ENCODE peak calls at places on chromosomes 2 and 18, in five cellular contexts. One of them, this sample, is unnamed.

GRCh38 chr2:70982971-70983370 is 4.5 kb downstream of the ANKRD53 start:
- DNase-seq in fibroblast of lung: no peak
- DNase-seq in right cardiac atrium: no peak
- DNase-seq in H4: no peak
- DNase-seq in stimulated activated CD4-positive, alpha-beta T cell treated with anti-CD3 and anti-CD28 coated beads, Interleukin-15, amount 100 ng/mL, for 24 hours: no peak
- DNase-seq in this sample: no peak

GRCh38 chr2:209922116-209922515 is 80.3 kb upstream of the RPE start:
- DNase-seq in fibroblast of lung: no peak
- DNase-seq in H4: no peak
- DNase-seq in stimulated activated CD4-positive, alpha-beta T cell treated with anti-CD3 and anti-CD28 coated beads, Interleukin-15, amount 100 ng/mL, for 24 hours: no peak
- DNase-seq in right cardiac atrium: no peak
- DNase-seq in this sample: no peak

GRCh38 chr2:230184727-230185578 is 34.8 kb downstream of the SP110 start:
- DNase-seq in right cardiac atrium: no peak
- DNase-seq in fibroblast of lung: peak
- DNase-seq in H4: no peak
- DNase-seq in stimulated activated CD4-positive, alpha-beta T cell treated with anti-CD3 and anti-CD28 coated beads, Interleukin-15, amount 100 ng/mL, for 24 hours: no peak
- DNase-seq in this sample: no peak

GRCh38 chr2:96119981-96120720 is 3.8 kb upstream of the ADRA2B start:
- DNase-seq in H4: no peak
- DNase-seq in fibroblast of lung: no peak
- DNase-seq in right cardiac atrium: no peak
- DNase-seq in stimulated activated CD4-positive, alpha-beta T cell treated with anti-CD3 and anti-CD28 coated beads, Interleukin-15, amount 100 ng/mL, for 24 hours: no peak
- DNase-seq in this sample: peak

GRCh38 chr2:128930101-128930500 is 611.4 kb upstream of the HS6ST1 start:
- DNase-seq in right cardiac atrium: no peak
- DNase-seq in H4: no peak
- DNase-seq in stimulated activated CD4-positive, alpha-beta T cell treated with anti-CD3 and anti-CD28 coated beads, Interleukin-15, amount 100 ng/mL, for 24 hours: no peak
- DNase-seq in fibroblast of lung: no peak
- DNase-seq in this sample: no peak

GRCh38 chr2:65039640-65040039 is 16.6 kb upstream of the CEP68 start:
- DNase-seq in stimulated activated CD4-positive, alpha-beta T cell treated with anti-CD3 and anti-CD28 coated beads, Interleukin-15, amount 100 ng/mL, for 24 hours: no peak
- DNase-seq in right cardiac atrium: no peak
- DNase-seq in fibroblast of lung: no peak
- DNase-seq in H4: no peak
- DNase-seq in this sample: no peak

GRCh38 chr2:9222246-9222898 is 15.8 kb downstream of the ASAP2 start:
- DNase-seq in fibroblast of lung: peak
- DNase-seq in H4: no peak
- DNase-seq in stimulated activated CD4-positive, alpha-beta T cell treated with anti-CD3 and anti-CD28 coated beads, Interleukin-15, amount 100 ng/mL, for 24 hours: no peak
- DNase-seq in right cardiac atrium: no peak
- DNase-seq in this sample: no peak

GRCh38 chr18:31591628-31592027 is at the start of gene TTR:
- DNase-seq in fibroblast of lung: no peak
- DNase-seq in right cardiac atrium: no peak
- DNase-seq in stimulated activated CD4-positive, alpha-beta T cell treated with anti-CD3 and anti-CD28 coated beads, Interleukin-15, amount 100 ng/mL, for 24 hours: no peak
- DNase-seq in H4: no peak
- DNase-seq in this sample: no peak

GRCh38 chr2:120525056-120526046 is 179.4 kb downstream of the INHBB start:
- DNase-seq in H4: peak
- DNase-seq in fibroblast of lung: no peak
- DNase-seq in right cardiac atrium: peak
- DNase-seq in stimulated activated CD4-positive, alpha-beta T cell treated with anti-CD3 and anti-CD28 coated beads, Interleukin-15, amount 100 ng/mL, for 24 hours: no peak
- DNase-seq in this sample: peak

GRCh38 chr18:74436158-74436755 is 20.9 kb downstream of the DIPK1C start:
- DNase-seq in fibroblast of lung: no peak
- DNase-seq in right cardiac atrium: no peak
- DNase-seq in stimulated activated CD4-positive, alpha-beta T cell treated with anti-CD3 and anti-CD28 coated beads, Interleukin-15, amount 100 ng/mL, for 24 hours: no peak
- DNase-seq in H4: no peak
- DNase-seq in this sample: no peak

GRCh38 chr2:181904022-181904632 is 12.6 kb downstream of the ITPRID2 start:
- DNase-seq in H4: peak
- DNase-seq in fibroblast of lung: peak
- DNase-seq in stimulated activated CD4-positive, alpha-beta T cell treated with anti-CD3 and anti-CD28 coated beads, Interleukin-15, amount 100 ng/mL, for 24 hours: no peak
- DNase-seq in right cardiac atrium: no peak
- DNase-seq in this sample: no peak

GRCh38 chr2:52269696-52270485 is 1238.0 kb upstream of the NRXN1 start:
- DNase-seq in H4: peak
- DNase-seq in fibroblast of lung: peak
- DNase-seq in right cardiac atrium: no peak
- DNase-seq in stimulated activated CD4-positive, alpha-beta T cell treated with anti-CD3 and anti-CD28 coated beads, Interleukin-15, amount 100 ng/mL, for 24 hours: no peak
- DNase-seq in this sample: no peak

GRCh38 chr2:27914793-27915175 is 24.3 kb downstream of the BABAM2 start:
- DNase-seq in stimulated activated CD4-positive, alpha-beta T cell treated with anti-CD3 and anti-CD28 coated beads, Interleukin-15, amount 100 ng/mL, for 24 hours: no peak
- DNase-seq in right cardiac atrium: no peak
- DNase-seq in H4: no peak
- DNase-seq in fibroblast of lung: no peak
- DNase-seq in this sample: no peak

GRCh38 chr2:96025107-96025492 is 9.6 kb downstream of the GPAT2 start:
- DNase-seq in stimulated activated CD4-positive, alpha-beta T cell treated with anti-CD3 and anti-CD28 coated beads, Interleukin-15, amount 100 ng/mL, for 24 hours: no peak
- DNase-seq in right cardiac atrium: no peak
- DNase-seq in H4: no peak
- DNase-seq in fibroblast of lung: no peak
- DNase-seq in this sample: peak

GRCh38 chr2:62467475-62468321 is 38.3 kb downstream of the TMEM17 start:
- DNase-seq in fibroblast of lung: peak
- DNase-seq in H4: peak
- DNase-seq in right cardiac atrium: peak
- DNase-seq in stimulated activated CD4-positive, alpha-beta T cell treated with anti-CD3 and anti-CD28 coated beads, Interleukin-15, amount 100 ng/mL, for 24 hours: no peak
- DNase-seq in this sample: no peak

GRCh38 chr2:150162241-150162942 is 325.1 kb downstream of the RND3 start:
- DNase-seq in fibroblast of lung: no peak
- DNase-seq in stimulated activated CD4-positive, alpha-beta T cell treated with anti-CD3 and anti-CD28 coated beads, Interleukin-15, amount 100 ng/mL, for 24 hours: no peak
- DNase-seq in right cardiac atrium: no peak
- DNase-seq in H4: no peak
- DNase-seq in this sample: no peak

GRCh38 chr2:26568076-26568890 is 72.9 kb downstream of the CIB4 start:
- DNase-seq in H4: no peak
- DNase-seq in right cardiac atrium: no peak
- DNase-seq in stimulated activated CD4-positive, alpha-beta T cell treated with anti-CD3 and anti-CD28 coated beads, Interleukin-15, amount 100 ng/mL, for 24 hours: no peak
- DNase-seq in fibroblast of lung: no peak
- DNase-seq in this sample: no peak

This sample was measured in kidney.